ENCODE peak calls at places on chromosomes 7 and 10, in nine cellular contexts. D, A, K, X, N, P, U, T and W are unnamed samples.

GRCh38 chr7:73730485-73730884 is 8.1 kb downstream of the ABHD11 start:
- DNase-seq in N (no peak), T (no peak), D (no peak), U (no peak), A (no peak), K (no peak), X (no peak), P (no peak), W (no peak)

GRCh38 chr7:44282601-44283171 is 42.7 kb downstream of the CAMK2B start:
- DNase-seq in N (no peak), A (no peak), T (no peak), U (no peak), K (peak), P (no peak), X (no peak), D (no peak), W (peak)

GRCh38 chr7:425794-426188 is 93.9 kb downstream of the PDGFA start:
- DNase-seq in T (no peak), X (no peak), U (no peak), A (no peak), K (no peak), N (no peak), P (no peak), D (no peak), W (peak)

GRCh38 chr10:104150206-104150605 is 28.2 kb downstream of the SFR1 start:
- DNase-seq in X (no peak), T (no peak), K (no peak), P (no peak), N (no peak), A (no peak), D (no peak), U (peak), W (no peak)

GRCh38 chr7:106781828-106782544 is 83.1 kb upstream of the PIK3CG start:
- DNase-seq in N (no peak), K (no peak), P (no peak), D (no peak), A (no peak), X (no peak), U (no peak), T (no peak), W (no peak)

GRCh38 chr10:6543431-6544005 is 36.6 kb downstream of the PRKCQ start:
- DNase-seq in X (no peak), T (peak), A (no peak), P (no peak), D (no peak), U (no peak), K (no peak), N (no peak), W (no peak)

GRCh38 chr7:132377703-132378584 is 198.3 kb downstream of the PLXNA4 start:
- DNase-seq in K (no peak), A (no peak), T (no peak), N (no peak), D (no peak), U (no peak), X (no peak), P (no peak), W (no peak)

GRCh38 chr10:52313350-52314006 is 603 bp upstream of the DKK1 start:
- DNase-seq in U (no peak), P (peak), A (no peak), K (no peak), T (no peak), N (no peak), D (no peak), X (no peak), W (peak)

GRCh38 chr7:7820939-7821338 is 102.5 kb upstream of the RPA3 start:
- DNase-seq in N (no peak), U (no peak), D (no peak), X (no peak), T (no peak), P (no peak), K (no peak), A (no peak), W (no peak)

GRCh38 chr7:133846203-133846945 is 280.8 kb upstream of the LRGUK start:
- DNase-seq in X (no peak), U (no peak), A (no peak), K (no peak), D (no peak), T (no peak), P (no peak), N (no peak), W (no peak)

GRCh38 chr10:67818323-67818722 is 19.7 kb downstream of the DNAJC12 start:
- DNase-seq in X (no peak), D (no peak), A (no peak), U (peak), K (no peak), P (peak), N (no peak), T (no peak), W (no peak)

GRCh38 chr7:8817448-8818036 is 384.1 kb downstream of the NXPH1 start:
- DNase-seq in P (no peak), T (no peak), U (no peak), A (no peak), D (no peak), X (no peak), K (no peak), N (no peak), W (no peak)

GRCh38 chr10:102375250-102375649 is 20.3 kb upstream of the NFKB2 start:
- DNase-seq in D (no peak), X (no peak), N (no peak), U (no peak), T (no peak), P (no peak), A (no peak), K (no peak), W (peak)

GRCh38 chr10:33041783-33042437 is 83.9 kb upstream of the ITGB1 start:
- DNase-seq in D (no peak), A (no peak), K (no peak), X (no peak), P (no peak), N (no peak), U (no peak), T (no peak), W (peak)

GRCh38 chr7:148540041-148540738 is 50.4 kb upstream of the C7orf33 start:
- DNase-seq in T (no peak), P (peak), X (no peak), N (peak), U (peak), D (peak), K (no peak), A (no peak), W (peak)

GRCh38 chr7:148537435-148537834 is 53.1 kb upstream of the C7orf33 start:
- DNase-seq in K (no peak), A (no peak), X (no peak), D (no peak), T (no peak), P (no peak), N (no peak), U (no peak), W (no peak)

DNA sequence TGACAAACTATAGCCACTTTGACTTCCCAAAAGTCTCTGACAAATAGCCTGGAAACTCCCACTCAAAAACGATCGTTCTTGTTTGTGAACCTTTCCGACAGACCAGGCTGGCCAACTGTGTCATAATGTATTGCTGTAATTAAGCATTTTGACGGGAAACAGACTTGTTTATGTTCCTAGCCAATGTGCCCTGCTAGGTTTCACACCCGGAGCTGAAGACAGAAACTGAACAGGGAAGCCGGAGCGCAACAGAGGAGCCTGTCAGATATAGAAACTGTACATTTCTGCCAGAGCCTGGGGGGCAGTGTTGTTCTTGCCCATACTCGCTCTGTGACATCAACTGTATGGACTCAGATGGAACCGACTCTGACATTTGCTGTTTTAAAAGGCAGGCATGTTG is 55.3 kb upstream of the C7orf33 start:
- DNase-seq in K (no peak), D (no peak), X (no peak), T (no peak), N (no peak), U (peak), P (no peak), A (peak), W (no peak)
- H3K4me3 ChIP-seq in K (no peak), D (no peak), X (no peak), T (no peak), N (peak), U (peak), P (no peak), A (no peak), W (no peak)

GRCh38 chr7:84200859-84201258 is 6.3 kb upstream of the SEMA3A start:
- DNase-seq in T (no peak), X (no peak), U (peak), K (no peak), D (no peak), P (peak), A (no peak), N (no peak), W (no peak)
- H3K4me3 ChIP-seq in T (no peak), X (no peak), U (no peak), K (no peak), D (no peak), P (no peak), A (no peak), N (no peak), W (no peak)

DNA sequence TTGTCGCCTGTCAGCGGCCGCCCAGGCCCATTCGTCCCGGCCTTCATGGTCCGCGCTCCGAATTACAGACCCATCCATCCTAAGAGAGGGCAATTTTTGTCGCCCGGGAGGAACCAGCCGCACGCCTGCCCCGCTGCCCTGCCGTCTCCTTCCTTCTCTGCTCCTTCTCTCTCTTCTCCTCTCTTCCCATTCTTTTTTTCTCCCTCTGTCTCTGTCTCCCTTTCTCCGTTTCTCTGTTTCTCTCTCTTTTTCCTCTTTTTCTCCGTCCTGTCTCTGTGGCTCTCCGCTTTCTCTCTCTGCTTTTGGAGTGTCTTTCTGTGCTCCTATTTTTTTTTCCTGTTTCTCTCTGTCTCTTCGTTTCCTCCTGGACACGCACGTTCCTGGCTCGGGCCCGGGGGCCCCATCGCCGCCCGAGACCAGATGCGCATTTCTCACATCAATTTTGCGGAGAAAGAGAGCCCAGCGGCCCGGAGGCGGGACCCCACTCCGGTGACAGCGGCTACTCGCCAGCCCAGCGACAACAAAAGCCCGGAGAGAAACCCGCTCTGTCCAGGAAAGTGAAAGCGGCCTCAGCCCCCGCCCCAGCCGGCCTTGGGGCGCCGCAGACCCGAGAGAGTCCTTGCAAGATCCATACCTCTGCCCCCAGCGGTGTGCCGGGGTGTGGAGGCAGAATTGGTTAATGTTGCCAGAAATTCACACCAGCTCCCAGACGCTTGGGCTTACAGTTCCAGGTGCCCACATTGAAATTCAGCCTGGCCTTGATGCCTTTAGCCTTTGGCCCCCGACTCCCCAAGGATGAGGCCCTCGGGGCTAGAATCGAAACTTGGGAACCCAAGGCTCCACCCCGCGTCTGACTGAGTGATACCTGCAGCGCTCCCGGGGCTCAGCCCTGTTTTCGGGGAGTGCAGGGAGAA is 4.1 kb downstream of the LBX1 start:
- DNase-seq in K (no peak), A (no peak), D (no peak), X (no peak), N (no peak), U (no peak), T (no peak), P (no peak), W (peak)
- H3K4me3 ChIP-seq in K (peak), A (no peak), D (no peak), X (no peak), N (peak), U (no peak), T (peak), P (no peak), W (no peak)

GRCh38 chr7:102288285-102288930 is 1.7 kb downstream of the SH2B2 start:
- DNase-seq in X (no peak), K (no peak), N (no peak), D (no peak), U (no peak), A (peak), T (no peak), P (peak), W (no peak)
- H3K4me3 ChIP-seq in X (peak), K (peak), N (peak), D (peak), U (no peak), A (peak), T (no peak), P (no peak), W (no peak)

GRCh38 chr10:123889821-123890220 is 1.8 kb downstream of the CPXM2 start:
- DNase-seq in U (no peak), K (no peak), N (no peak), X (no peak), D (no peak), P (no peak), T (no peak), A (no peak), W (no peak)

GRCh38 chr10:123893651-123894050 is 2.0 kb upstream of the CPXM2 start:
- DNase-seq in X (no peak), T (no peak), N (no peak), D (no peak), A (no peak), P (no peak), U (no peak), K (no peak), W (no peak)

GRCh38 chr10:123890761-123891146 is 853 bp downstream of the CPXM2 start:
- DNase-seq in N (no peak), U (no peak), X (no peak), D (no peak), P (no peak), T (no peak), K (no peak), A (no peak), W (peak)

GRCh38 chr10:123890246-123890645 is 1.4 kb downstream of the CPXM2 start:
- DNase-seq in U (no peak), A (no peak), K (no peak), T (no peak), P (no peak), X (no peak), D (no peak), N (no peak), W (no peak)

GRCh38 chr10:123891147-123892011 is at the start of gene CPXM2:
- DNase-seq in P (no peak), T (no peak), U (no peak), K (no peak), D (no peak), A (no peak), N (peak), X (no peak), W (peak)
- H3K4me3 ChIP-seq in P (no peak), T (no peak), U (no peak), K (peak), D (peak), A (no peak), N (peak), X (no peak), W (peak)